ENCODE peak calls at places on chromosomes 6 and 20, in six cellular contexts. A, M, F, V, N and S are unnamed samples.

GRCh38 chr20:44370639-44371218 is 15.2 kb downstream of the HNF4A start:
- DNase-seq in A (no peak), V (no peak), N (no peak), M (no peak), F (no peak), S (no peak)

GRCh38 chr20:49987015-49987867 is 4.5 kb downstream of the SNAI1 start:
- DNase-seq in A (no peak), V (peak; percentile 68), M (peak; percentile 58), F (peak; percentile 75), N (no peak), S (peak; percentile 35)

GRCh38 chr6:133895573-133896343 is 6.8 kb downstream of the TCF21 start:
- DNase-seq in A (no peak), V (no peak), N (no peak), M (peak; percentile 57), F (peak; percentile 56), S (peak; percentile 35)

GRCh38 chr20:8394308-8394945 is 262.4 kb downstream of the PLCB1 start:
- DNase-seq in F (peak; percentile 83), A (no peak), V (peak; percentile 11), N (peak; percentile 26), M (peak; percentile 72), S (peak; percentile 65)

GRCh38 chr6:79030023-79030422 is 48.0 kb downstream of the PHIP start:
- DNase-seq in M (no peak), N (no peak), A (no peak), F (no peak), V (no peak), S (no peak)

GRCh38 chr20:58711266-58712051 is 18.9 kb downstream of the NPEPL1 start:
- DNase-seq in N (no peak), M (no peak), A (no peak), V (no peak), F (no peak), S (no peak)

GRCh38 chr20:58021481-58021880 is 207.0 kb downstream of the ANKRD60 start:
- DNase-seq in F (peak; percentile 42), V (peak; percentile 23), A (no peak), M (peak; percentile 7), N (no peak), S (peak; percentile 34)

GRCh38 chr20:10356628-10357027 is 77.4 kb downstream of the MKKS start:
- DNase-seq in A (no peak), N (no peak), F (no peak), M (no peak), V (peak; percentile 34), S (no peak)

GRCh38 chr20:50709574-50709973 is 18.2 kb upstream of the RIPOR3 start:
- DNase-seq in M (peak; percentile 22), V (no peak), N (no peak), F (no peak), A (no peak), S (no peak)

GRCh38 chr20:22577515-22578220 is 6.7 kb downstream of the FOXA2 start:
- DNase-seq in A (no peak), M (no peak), N (no peak), V (no peak), F (no peak), S (no peak)

GRCh38 chr20:31576751-31577150 is 28.3 kb upstream of the ID1 start:
- DNase-seq in M (no peak), N (no peak), F (no peak), A (no peak), V (no peak), S (no peak)

GRCh38 chr6:83169511-83169910 is 23.6 kb downstream of the PGM3 start:
- DNase-seq in A (no peak), M (no peak), F (no peak), N (no peak), V (no peak), S (no peak)

GRCh38 chr6:11632231-11632630 is 94.7 kb downstream of the TMEM170B start:
- DNase-seq in A (no peak), V (peak; percentile 90), N (peak; percentile 29), F (peak; percentile 19), M (no peak), S (no peak)

GRCh38 chr20:8223096-8223870 is 91.2 kb downstream of the PLCB1 start:
- DNase-seq in V (no peak), F (peak; percentile 75), M (peak; percentile 81), A (no peak), N (no peak), S (peak; percentile 63)